ENCODE peak calls at places on chromosomes 7 and 10, in six cellular contexts. Q, N, W, L, U and D are unnamed samples.

GRCh38 chr10:122249303-122249850 is 21.7 kb upstream of the BTBD16 start:
- DNase-seq in Q (no peak), N (no peak), W (no peak), L (no peak), U (no peak), D (no peak)

GRCh38 chr7:46524350-46524749 is 603.3 kb upstream of the IGFBP3 start:
- DNase-seq in Q (no peak), N (no peak), W (no peak), L (no peak), U (no peak), D (no peak)

GRCh38 chr10:71344916-71345557 is 26.0 kb downstream of the SLC29A3 start:
- DNase-seq in Q (no peak), N (no peak), W (no peak), L (no peak), U (no peak), D (peak)

GRCh38 chr7:127290801-127291361 is 38.1 kb upstream of the GRM8 start:
- DNase-seq in Q (no peak), N (no peak), W (no peak), L (no peak), U (peak), D (no peak)

GRCh38 chr10:11002916-11003315 is 14.8 kb upstream of the CELF2 start:
- DNase-seq in Q (no peak), N (no peak), W (no peak), L (no peak), U (no peak), D (no peak)

GRCh38 chr7:117715784-117716445 is 157.3 kb downstream of the CTTNBP2 start:
- DNase-seq in Q (no peak), N (no peak), W (no peak), L (peak), U (no peak), D (no peak)

GRCh38 chr10:110486680-110487410 is 10.9 kb upstream of the DUSP5 start:
- DNase-seq in Q (no peak), N (no peak), W (no peak), L (no peak), U (no peak), D (no peak)

GRCh38 chr10:95247200-95247880 is 43.5 kb downstream of the PDLIM1 start:
- DNase-seq in Q (no peak), N (no peak), W (no peak), L (peak), U (no peak), D (no peak)

GRCh38 chr10:43944742-43945730 is 296.4 kb upstream of the ZNF32 start:
- DNase-seq in Q (no peak), N (no peak), W (peak), L (no peak), U (no peak), D (no peak)

GRCh38 chr10:80617807-80618206 is 80.1 kb downstream of the SH2D4B start:
- DNase-seq in Q (no peak), N (no peak), W (no peak), L (no peak), U (no peak), D (no peak)

GRCh38 chr7:137772748-137773147 is 74.0 kb downstream of the DGKI start:
- DNase-seq in Q (no peak), N (no peak), W (no peak), L (peak), U (no peak), D (no peak)

GRCh38 chr7:127239814-127240213 is 12.9 kb downstream of the GRM8 start:
- DNase-seq in Q (no peak), N (no peak), W (no peak), L (no peak), U (no peak), D (no peak)

GRCh38 chr7:30732606-30733005 is 19.3 kb upstream of the INMT start:
- DNase-seq in Q (no peak), N (no peak), W (no peak), L (no peak), U (no peak), D (no peak)

GRCh38 chr7:151239837-151240459 is 7.7 kb downstream of the CHPF2 start:
- DNase-seq in Q (no peak), N (no peak), W (no peak), L (no peak), U (no peak), D (no peak)
- H3K27ac ChIP-seq in Q (no peak), N (no peak), W (no peak), L (no peak), U (no peak), D (no peak)

DNA sequence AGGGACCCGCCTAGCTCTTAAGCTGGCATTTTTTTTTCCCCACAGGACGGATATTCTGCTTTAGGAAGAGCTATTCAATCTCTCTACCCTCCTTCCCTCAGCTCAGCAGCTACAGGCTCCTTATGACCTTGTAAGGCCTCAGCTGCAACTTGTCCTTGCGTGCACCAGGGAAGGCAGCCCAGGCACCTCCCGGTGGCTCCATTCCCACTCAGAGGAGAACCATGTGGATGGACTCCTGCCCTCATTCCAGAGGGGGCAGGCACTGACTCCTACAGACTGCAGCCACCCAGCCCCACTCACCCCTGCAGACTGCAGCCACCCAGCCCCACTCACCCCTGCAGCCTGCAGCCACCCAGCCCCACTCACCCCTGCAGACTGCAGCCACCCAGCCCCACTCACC is 73.7 kb downstream of the ITIH5 start:
- DNase-seq in Q (no peak), N (no peak), W (no peak), L (no peak), U (peak), D (no peak)
- H3K27ac ChIP-seq in Q (no peak), N (no peak), W (peak), L (no peak), U (no peak), D (no peak)

DNA sequence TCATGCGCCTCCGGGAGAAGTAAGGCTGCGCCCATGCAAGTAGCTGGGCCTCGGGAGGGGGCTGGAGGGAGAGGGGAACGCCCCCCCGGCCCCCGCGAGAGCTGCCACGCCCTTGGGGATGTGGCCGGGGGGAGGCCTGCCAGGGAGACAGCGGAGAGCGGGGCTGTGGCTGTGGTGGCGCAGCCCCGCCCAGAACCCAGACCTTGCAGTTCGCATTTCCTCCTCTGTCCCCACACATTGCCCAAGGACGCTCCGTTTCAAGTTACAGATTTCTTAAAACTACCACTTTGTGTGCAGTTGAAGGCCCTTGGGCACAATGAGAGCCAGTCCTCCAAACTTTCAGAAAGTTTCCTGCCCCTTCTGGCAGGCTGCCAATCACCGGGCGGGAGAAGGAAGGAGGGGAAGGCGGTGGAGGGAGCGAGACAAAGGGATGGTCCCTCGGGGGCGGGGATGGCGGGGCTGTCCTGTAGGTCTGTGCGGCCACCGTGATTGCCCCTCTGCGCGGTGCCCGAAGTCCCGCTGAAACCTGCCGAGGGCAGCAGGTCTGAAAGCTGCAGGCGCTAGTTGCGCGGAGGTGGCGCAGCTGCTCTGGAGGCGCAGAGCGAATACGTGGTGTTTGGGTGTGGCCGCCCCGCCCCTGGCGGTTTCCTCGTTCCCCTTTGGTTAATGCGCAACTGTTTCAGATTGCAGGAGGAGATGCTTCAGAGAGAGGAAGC is 2.1 kb downstream of the VIM start:
- DNase-seq in Q (peak), N (peak), W (peak), L (no peak), U (peak), D (peak)
- H3K27ac ChIP-seq in Q (peak), N (peak), W (peak), L (peak), U (peak), D (peak)

DNA sequence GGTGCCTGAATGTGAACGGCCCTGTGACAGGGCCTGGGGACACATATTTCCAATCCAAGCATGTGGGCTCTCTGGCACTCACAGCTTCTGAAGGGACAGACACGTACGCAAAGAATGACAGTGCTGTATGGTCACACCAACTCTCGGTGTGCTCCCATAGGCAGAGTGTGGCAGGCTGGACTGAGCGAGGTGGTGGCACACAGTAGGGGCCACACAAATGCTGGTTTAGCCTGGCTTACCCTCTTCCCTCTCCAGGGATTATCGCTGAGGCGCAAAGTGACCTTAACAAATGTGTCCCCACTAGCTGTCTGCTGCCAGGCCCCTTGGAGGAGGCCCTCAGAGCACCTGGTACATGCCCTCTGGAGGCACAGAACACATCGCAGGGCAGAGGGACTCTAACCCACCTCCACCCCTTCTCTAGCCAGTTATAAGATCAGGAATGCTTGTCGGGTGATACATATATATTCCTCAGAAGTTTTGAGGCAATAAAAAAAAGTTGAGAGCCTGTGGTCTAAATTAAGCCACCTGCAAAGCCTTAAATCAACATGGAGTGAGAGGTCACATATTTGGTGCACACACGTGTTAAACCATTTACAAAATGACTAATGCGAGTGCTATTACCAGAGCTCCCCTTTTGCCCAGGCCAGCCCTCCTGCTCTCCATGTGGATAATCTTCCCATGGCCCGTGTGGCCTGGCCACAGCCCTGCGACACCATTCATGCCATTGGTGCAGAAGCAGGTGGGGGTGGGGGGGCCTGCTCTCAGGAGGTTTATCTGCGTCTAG is 262.8 kb upstream of the GRB10 start:
- DNase-seq in Q (no peak), N (no peak), W (no peak), L (peak), U (no peak), D (no peak)
- H3K27ac ChIP-seq in Q (peak), N (no peak), W (no peak), L (peak), U (no peak), D (no peak)

DNA sequence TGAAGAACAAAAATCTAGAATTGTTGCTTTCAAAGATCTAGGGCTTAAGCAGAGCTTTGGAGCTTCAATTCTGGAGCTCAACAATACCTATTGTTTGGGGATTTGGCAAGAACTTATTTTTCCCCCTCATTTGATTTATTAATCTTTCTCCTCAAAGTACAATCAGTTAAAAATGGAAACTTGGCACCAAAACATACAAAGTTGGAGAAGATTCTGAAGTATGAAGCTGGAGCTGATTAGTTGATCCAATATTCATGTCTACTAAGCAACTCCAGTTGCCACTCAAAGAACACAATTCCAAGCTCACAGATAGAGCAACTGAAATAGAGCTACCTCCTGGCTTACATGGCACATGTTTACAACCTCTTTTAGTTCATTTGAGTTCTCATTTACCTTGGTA is 3.8 kb downstream of the FAM13C start:
- DNase-seq in Q (no peak), N (no peak), W (no peak), L (no peak), U (no peak), D (no peak)
- H3K27ac ChIP-seq in Q (no peak), N (no peak), W (no peak), L (no peak), U (no peak), D (peak)

GRCh38 chr10:120396228-120396627 is 60.8 kb upstream of the PLPP4 start:
- DNase-seq in Q (no peak), N (no peak), W (no peak), L (no peak), U (no peak), D (no peak)

GRCh38 chr10:120394446-120394845 is 62.6 kb upstream of the PLPP4 start:
- DNase-seq in Q (no peak), N (no peak), W (no peak), L (no peak), U (no peak), D (no peak)

GRCh38 chr10:120387326-120387725 is 69.7 kb upstream of the PLPP4 start:
- DNase-seq in Q (no peak), N (no peak), W (no peak), L (no peak), U (no peak), D (no peak)

GRCh38 chr10:120392671-120393079 is 64.4 kb upstream of the PLPP4 start:
- DNase-seq in Q (no peak), N (no peak), W (no peak), L (no peak), U (no peak), D (no peak)

DNA sequence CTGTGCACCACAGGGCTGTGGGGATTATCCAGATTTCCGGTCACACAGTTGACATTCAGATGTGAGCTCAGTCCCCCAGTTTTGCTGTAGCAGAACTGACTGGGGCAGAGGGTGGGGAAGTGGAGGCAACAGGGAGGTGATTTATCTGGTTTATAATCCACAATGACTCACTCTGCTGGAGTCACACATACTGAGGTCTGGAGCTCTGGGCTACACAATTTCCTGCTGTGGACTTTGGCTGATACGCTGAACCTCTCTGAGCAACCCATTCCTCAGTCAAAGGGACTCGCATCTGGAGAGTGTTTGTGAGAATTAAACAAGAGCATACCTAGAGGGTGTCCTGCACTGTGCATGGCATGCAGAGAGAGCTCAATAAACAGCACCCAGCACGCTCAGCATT is 64.8 kb upstream of the PLPP4 start:
- DNase-seq in Q (no peak), N (no peak), W (no peak), L (no peak), U (no peak), D (no peak)
- H3K27ac ChIP-seq in Q (no peak), N (no peak), W (no peak), L (no peak), U (no peak), D (no peak)

DNA sequence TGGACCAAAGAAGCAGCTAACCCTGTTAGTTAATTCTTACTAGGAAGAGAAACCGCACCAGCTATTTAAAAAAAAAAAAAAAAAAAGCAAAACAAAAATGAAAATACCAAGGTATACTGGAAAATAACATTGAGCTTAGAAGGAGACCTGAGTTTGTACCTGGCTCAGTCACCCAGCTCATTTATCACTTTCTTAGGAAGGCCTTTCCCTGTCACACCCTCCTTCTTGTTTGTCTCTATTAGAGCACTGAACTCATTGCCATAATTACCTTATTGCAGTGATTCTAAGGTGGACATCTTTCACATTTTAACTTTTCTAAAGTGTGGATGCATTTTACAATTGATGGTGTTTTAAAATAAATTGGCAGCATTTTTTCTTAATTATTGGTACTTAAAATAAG is 24.1 kb downstream of the UBE2D1 start:
- DNase-seq in Q (no peak), N (no peak), W (no peak), L (no peak), U (no peak), D (no peak)
- H3K27ac ChIP-seq in Q (no peak), N (no peak), W (no peak), L (no peak), U (no peak), D (no peak)